ENCODE peak calls at places on chromosome 7, in seven cellular contexts. I, W, E, S, K, Z and L are unnamed samples.

GRCh38 chr7:44798649-44799275 is 2.3 kb downstream of the PPIA start:
- DNase-seq in I (no peak), W (no peak), E (no peak), S (no peak), K (no peak), Z (no peak), L (no peak)

GRCh38 chr7:3607847-3608246 is 306.8 kb downstream of the SDK1 start:
- DNase-seq in I (no peak), W (no peak), E (no peak), S (no peak), K (no peak), Z (no peak), L (no peak)

GRCh38 chr7:37052673-37053072 is 328.4 kb upstream of the AOAH start:
- DNase-seq in I (no peak), W (peak), E (peak), S (no peak), K (no peak), Z (no peak), L (no peak)

GRCh38 chr7:158377800-158378623 is 209.6 kb downstream of the PTPRN2 start:
- DNase-seq in I (no peak), W (no peak), E (no peak), S (no peak), K (no peak), Z (no peak), L (no peak)

GRCh38 chr7:128259131-128260056 is 18.3 kb downstream of the LEP start:
- DNase-seq in I (no peak), W (no peak), E (no peak), S (no peak), K (no peak), Z (no peak), L (peak)

GRCh38 chr7:8442814-8443304 is 9.4 kb downstream of the NXPH1 start:
- DNase-seq in I (no peak), W (peak), E (peak), S (no peak), K (no peak), Z (no peak), L (no peak)

GRCh38 chr7:92674379-92674778 is 84.2 kb upstream of the FAM133B start:
- DNase-seq in I (no peak), W (no peak), E (no peak), S (no peak), K (no peak), Z (no peak), L (no peak)

GRCh38 chr7:110839866-110840265 is 251.1 kb upstream of the LRRN3 start:
- DNase-seq in I (no peak), W (peak), E (peak), S (no peak), K (no peak), Z (no peak), L (no peak)

GRCh38 chr7:47601119-47601880 is 19.4 kb upstream of the TNS3 start:
- DNase-seq in I (no peak), W (no peak), E (no peak), S (no peak), K (no peak), Z (no peak), L (no peak)

GRCh38 chr7:107318523-107319160 is 149.8 kb downstream of the HBP1 start:
- DNase-seq in I (no peak), W (peak), E (no peak), S (no peak), K (peak), Z (no peak), L (no peak)

GRCh38 chr7:47435889-47436312 is 146.0 kb downstream of the TNS3 start:
- DNase-seq in I (peak), W (peak), E (peak), S (peak), K (peak), Z (no peak), L (peak)

GRCh38 chr7:105594034-105594433 is 12.7 kb upstream of the EFCAB10 start:
- DNase-seq in I (no peak), W (no peak), E (peak), S (no peak), K (no peak), Z (no peak), L (no peak)

GRCh38 chr7:34163956-34164355 is 258.6 kb downstream of the BMPER start:
- DNase-seq in I (no peak), W (no peak), E (no peak), S (no peak), K (no peak), Z (no peak), L (no peak)

GRCh38 chr7:52705768-52706167 is 329.7 kb upstream of the POM121L12 start:
- DNase-seq in I (no peak), W (no peak), E (no peak), S (no peak), K (no peak), Z (no peak), L (no peak)

GRCh38 chr7:83684928-83685327 is 36.0 kb upstream of the SEMA3E start:
- DNase-seq in I (no peak), W (no peak), E (peak), S (no peak), K (no peak), Z (no peak), L (peak)

GRCh38 chr7:129150199-129150996 is 5.9 kb downstream of the TSPAN33 start:
- DNase-seq in I (no peak), W (peak), E (peak), S (no peak), K (no peak), Z (no peak), L (no peak)

GRCh38 chr7:14504134-14504533 is 398.4 kb downstream of the DGKB start:
- DNase-seq in I (no peak), W (no peak), E (peak), S (no peak), K (no peak), Z (no peak), L (no peak)

GRCh38 chr7:22728416-22729029 is 1.5 kb downstream of the IL6 start:
- DNase-seq in I (peak), W (peak), E (peak), S (no peak), K (no peak), Z (no peak), L (peak)

GRCh38 chr7:42790196-42790595 is 121.7 kb downstream of the C7orf25 start:
- DNase-seq in I (no peak), W (no peak), E (no peak), S (no peak), K (no peak), Z (no peak), L (no peak)

GRCh38 chr7:110921478-110922210 is 169.3 kb upstream of the LRRN3 start:
- DNase-seq in I (no peak), W (no peak), E (no peak), S (no peak), K (no peak), Z (no peak), L (no peak)

GRCh38 chr7:44378744-44379143 is 53.4 kb upstream of the CAMK2B start:
- DNase-seq in I (no peak), W (no peak), E (no peak), S (no peak), K (peak), Z (no peak), L (no peak)

GRCh38 chr7:7607010-7607409 is 33.5 kb upstream of the UMAD1 start:
- DNase-seq in I (no peak), W (no peak), E (no peak), S (no peak), K (no peak), Z (no peak), L (no peak)

GRCh38 chr7:11168622-11169170 is 195.0 kb downstream of the PHF14 start:
- DNase-seq in I (no peak), W (no peak), E (no peak), S (no peak), K (no peak), Z (no peak), L (no peak)

GRCh38 chr7:135833642-135834041 is 85.0 kb upstream of the FAM180A start:
- DNase-seq in I (no peak), W (no peak), E (no peak), S (no peak), K (no peak), Z (no peak), L (no peak)

GRCh38 chr7:25314094-25314708 is 85.9 kb upstream of the NPVF start:
- DNase-seq in I (no peak), W (no peak), E (no peak), S (no peak), K (no peak), Z (no peak), L (no peak)

GRCh38 chr7:100367676-100368613 is 5.3 kb upstream of the PILRA start:
- DNase-seq in I (no peak), W (no peak), E (no peak), S (no peak), K (no peak), Z (no peak), L (no peak)

GRCh38 chr7:2520808-2521146 is 1.2 kb downstream of the LFNG start:
- DNase-seq in I (no peak), W (no peak), E (no peak), S (no peak), K (no peak), Z (no peak), L (no peak)

GRCh38 chr7:22202141-22202540 is 154.8 kb downstream of the RAPGEF5 start:
- DNase-seq in I (no peak), W (no peak), E (no peak), S (peak), K (no peak), Z (no peak), L (no peak)

GRCh38 chr7:148611692-148612091 is 21.1 kb downstream of the C7orf33 start:
- DNase-seq in I (no peak), W (no peak), E (peak), S (no peak), K (no peak), Z (no peak), L (no peak)

GRCh38 chr7:115145512-115145911 is 223.6 kb downstream of the MDFIC start:
- DNase-seq in I (no peak), W (no peak), E (no peak), S (no peak), K (no peak), Z (peak), L (no peak)

GRCh38 chr7:27409311-27409710 is 166.7 kb downstream of the EVX1 start:
- DNase-seq in I (no peak), W (no peak), E (no peak), S (no peak), K (no peak), Z (no peak), L (no peak)

GRCh38 chr7:15977663-15978062 is 291.2 kb upstream of the MEOX2 start:
- DNase-seq in I (no peak), W (no peak), E (no peak), S (no peak), K (no peak), Z (no peak), L (no peak)

GRCh38 chr7:75617634-75618234 is 121.0 kb downstream of the HIP1 start:
- DNase-seq in I (no peak), W (no peak), E (no peak), S (no peak), K (no peak), Z (peak), L (no peak)

GRCh38 chr7:38171558-38172403 is 6.3 kb upstream of the STARD3NL start:
- DNase-seq in I (no peak), W (no peak), E (no peak), S (no peak), K (no peak), Z (peak), L (no peak)

GRCh38 chr7:151038951-151039849 is 9.1 kb upstream of the ASIC3 start:
- DNase-seq in I (peak), W (peak), E (no peak), S (peak), K (peak), Z (no peak), L (no peak)

GRCh38 chr7:86926732-86927131 is 132.7 kb downstream of the ELAPOR2 start:
- DNase-seq in I (peak), W (peak), E (peak), S (peak), K (no peak), Z (no peak), L (peak)

GRCh38 chr7:18597759-18598158 is 102.2 kb downstream of the HDAC9 start:
- DNase-seq in I (no peak), W (no peak), E (no peak), S (no peak), K (no peak), Z (no peak), L (no peak)

GRCh38 chr7:33432825-33433224 is 303.5 kb downstream of the BBS9 start:
- DNase-seq in I (no peak), W (no peak), E (no peak), S (no peak), K (no peak), Z (no peak), L (no peak)

GRCh38 chr7:77696643-77697534 is 630 bp downstream of the RSBN1L start:
- DNase-seq in I (peak), W (peak), E (peak), S (peak), K (no peak), Z (no peak), L (no peak)

GRCh38 chr7:121450631-121451030 is 54.5 kb upstream of the FAM3C start:
- DNase-seq in I (no peak), W (no peak), E (no peak), S (no peak), K (no peak), Z (no peak), L (no peak)

GRCh38 chr7:1255083-1255816 is 22.6 kb downstream of the UNCX start:
- DNase-seq in I (no peak), W (no peak), E (no peak), S (no peak), K (no peak), Z (no peak), L (no peak)

GRCh38 chr7:1252543-1253090 is 19.9 kb downstream of the UNCX start:
- DNase-seq in I (no peak), W (no peak), E (no peak), S (no peak), K (no peak), Z (no peak), L (no peak)

GRCh38 chr7:1254281-1255082 is 21.8 kb downstream of the UNCX start:
- DNase-seq in I (no peak), W (no peak), E (no peak), S (no peak), K (no peak), Z (no peak), L (no peak)

GRCh38 chr7:1251796-1252542 is 19.3 kb downstream of the UNCX start:
- DNase-seq in I (no peak), W (peak), E (no peak), S (no peak), K (no peak), Z (no peak), L (no peak)

GRCh38 chr7:1253591-1254207 is 21.0 kb downstream of the UNCX start:
- DNase-seq in I (no peak), W (no peak), E (no peak), S (no peak), K (no peak), Z (no peak), L (no peak)
- TF ChIP-seq REST in I (no peak), W (no peak), E (no peak), S (no peak), K (no peak), Z (no peak), L (no peak)

GRCh38 chr7:54904130-54904529 is 114.7 kb upstream of the EGFR start:
- DNase-seq in I (no peak), W (no peak), E (no peak), S (no peak), K (no peak), Z (no peak), L (no peak)
- TF ChIP-seq REST in I (no peak), W (no peak), E (no peak), S (no peak), K (no peak), Z (no peak), L (no peak)

DNA sequence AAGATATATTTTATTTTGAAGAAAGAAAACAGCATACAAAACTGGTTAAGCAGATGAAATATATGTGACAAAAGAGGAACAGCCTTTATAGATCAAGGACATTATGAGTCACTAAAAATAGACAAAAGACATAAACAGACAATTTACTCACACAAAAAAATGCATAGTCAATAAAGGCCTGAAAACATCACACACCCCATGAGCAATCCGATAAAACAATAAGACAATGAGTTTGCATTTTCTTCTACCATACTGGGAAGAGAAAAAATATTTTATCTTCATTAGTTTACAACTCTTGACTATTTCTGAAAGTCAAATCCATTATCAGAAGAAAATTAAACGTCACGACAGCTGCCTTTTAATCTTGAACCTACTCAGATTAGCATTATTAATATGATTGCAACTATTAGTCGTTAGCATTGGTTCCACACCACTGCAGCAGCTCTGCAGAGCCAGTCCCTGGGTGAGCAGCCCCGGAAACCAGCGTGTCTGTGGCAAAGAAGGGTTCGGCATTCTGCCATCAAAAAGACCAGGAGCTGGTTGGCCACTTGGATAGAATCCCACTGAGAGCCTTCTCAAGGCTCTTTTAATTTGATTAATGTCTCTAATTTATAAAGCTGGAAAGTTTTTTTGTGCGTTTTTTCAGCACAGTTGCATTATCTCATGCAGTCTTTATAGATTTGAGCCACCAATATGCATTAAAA is 305.4 kb upstream of the SHH start:
- DNase-seq in I (no peak), W (no peak), E (no peak), S (no peak), K (no peak), Z (no peak), L (no peak)
- TF ChIP-seq REST in I (no peak), W (no peak), E (no peak), S (no peak), K (no peak), Z (no peak), L (no peak)

GRCh38 chr7:113694149-113694548 is 224.7 kb downstream of the PPP1R3A start:
- DNase-seq in I (no peak), W (no peak), E (no peak), S (no peak), K (no peak), Z (no peak), L (no peak)

DNA sequence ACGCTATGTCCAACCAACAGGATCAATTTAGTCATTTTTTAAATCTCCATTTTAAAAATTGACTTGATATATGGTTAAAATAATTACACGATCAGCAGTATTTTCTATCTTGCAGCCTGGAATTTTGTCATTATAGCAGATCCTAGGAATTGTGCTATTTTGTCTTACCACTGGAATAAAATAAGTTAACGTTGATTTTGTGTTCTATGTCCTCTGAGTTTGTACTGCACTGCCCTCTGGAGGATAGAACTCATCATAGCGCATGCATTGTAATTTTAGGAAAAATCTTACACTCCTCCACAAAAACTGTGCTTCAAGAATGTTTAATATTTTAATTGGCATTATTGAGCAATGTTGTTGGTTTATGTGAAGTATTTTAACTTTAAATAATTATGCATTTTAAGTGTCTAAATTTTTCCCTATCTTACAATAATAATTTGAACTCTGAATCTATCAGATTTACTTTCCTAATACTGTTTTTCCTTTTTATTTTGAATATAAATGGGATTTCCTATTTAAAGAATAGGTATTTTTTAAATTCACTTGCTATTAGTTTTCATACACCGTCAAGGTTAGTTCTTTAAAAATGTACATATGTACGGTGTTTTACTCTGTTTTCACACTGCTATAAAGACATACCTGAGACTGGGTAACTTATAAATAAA is 220.1 kb downstream of the PPP1R3A start:
- DNase-seq in I (no peak), W (peak), E (peak), S (peak), K (peak), Z (no peak), L (peak)
- TF ChIP-seq REST in I (no peak), W (no peak), E (no peak), S (no peak), K (no peak), Z (no peak), L (no peak)

GRCh38 chr7:157044943-157045660 is 34.6 kb upstream of the MNX1 start:
- DNase-seq in I (no peak), W (peak), E (no peak), S (no peak), K (no peak), Z (no peak), L (no peak)
- TF ChIP-seq REST in I (no peak), W (no peak), E (no peak), S (no peak), K (no peak), Z (no peak), L (no peak)